ENCODE peak calls at places on chromosome X, in five cellular contexts. One of them, this sample, is unnamed.

GRCh38 chrX:23779025-23779424 is 3.9 kb upstream of the SAT1 start:
- DNase-seq in hepatocyte: no peak
- DNase-seq in CD8-positive, alpha-beta T cell: no peak
- DNase-seq in upper lobe of right lung: no peak
- DNase-seq in RWPE1: peak
- DNase-seq in this sample: no peak

GRCh38 chrX:13719192-13719856 is 15.1 kb downstream of the TRAPPC2 start:
- DNase-seq in hepatocyte: no peak
- DNase-seq in CD8-positive, alpha-beta T cell: peak
- DNase-seq in upper lobe of right lung: no peak
- DNase-seq in RWPE1: no peak
- DNase-seq in this sample: no peak

GRCh38 chrX:31266172-31267076 is 194.6 kb upstream of the FTHL17 start:
- DNase-seq in hepatocyte: peak
- DNase-seq in CD8-positive, alpha-beta T cell: no peak
- DNase-seq in upper lobe of right lung: peak
- DNase-seq in RWPE1: peak
- DNase-seq in this sample: no peak

GRCh38 chrX:53262918-53263394 is 18.4 kb downstream of the IQSEC2 start:
- DNase-seq in hepatocyte: no peak
- DNase-seq in CD8-positive, alpha-beta T cell: no peak
- DNase-seq in upper lobe of right lung: no peak
- DNase-seq in RWPE1: no peak
- DNase-seq in this sample: no peak

GRCh38 chrX:140500427-140500826 is 4.4 kb downstream of the SOX3 start:
- DNase-seq in hepatocyte: no peak
- DNase-seq in CD8-positive, alpha-beta T cell: no peak
- DNase-seq in upper lobe of right lung: no peak
- DNase-seq in RWPE1: no peak
- DNase-seq in this sample: no peak

GRCh38 chrX:53284684-53285447 is 3.5 kb upstream of the IQSEC2 start:
- DNase-seq in hepatocyte: peak
- DNase-seq in CD8-positive, alpha-beta T cell: peak
- DNase-seq in upper lobe of right lung: peak
- DNase-seq in RWPE1: no peak
- DNase-seq in this sample: peak

GRCh38 chrX:31255310-31256033 is 183.6 kb upstream of the FTHL17 start:
- DNase-seq in hepatocyte: no peak
- DNase-seq in CD8-positive, alpha-beta T cell: no peak
- DNase-seq in upper lobe of right lung: no peak
- DNase-seq in RWPE1: no peak
- DNase-seq in this sample: no peak

GRCh38 chrX:38335382-38335781 is 8.1 kb upstream of the RPGR start:
- DNase-seq in hepatocyte: no peak
- DNase-seq in CD8-positive, alpha-beta T cell: no peak
- DNase-seq in upper lobe of right lung: no peak
- DNase-seq in RWPE1: no peak
- DNase-seq in this sample: no peak

GRCh38 chrX:151974336-151975227 is at the start of gene GABRE:
- DNase-seq in hepatocyte: peak
- DNase-seq in CD8-positive, alpha-beta T cell: no peak
- DNase-seq in upper lobe of right lung: peak
- DNase-seq in RWPE1: peak
- DNase-seq in this sample: no peak

GRCh38 chrX:39399387-39399786 is 598.1 kb downstream of the MID1IP1 start:
- DNase-seq in hepatocyte: no peak
- DNase-seq in CD8-positive, alpha-beta T cell: no peak
- DNase-seq in upper lobe of right lung: no peak
- DNase-seq in RWPE1: no peak
- DNase-seq in this sample: no peak

GRCh38 chrX:130118941-130119640 is 8.8 kb upstream of the ELF4 start:
- DNase-seq in hepatocyte: no peak
- DNase-seq in CD8-positive, alpha-beta T cell: no peak
- DNase-seq in upper lobe of right lung: no peak
- DNase-seq in RWPE1: no peak
- DNase-seq in this sample: no peak

GRCh38 chrX:143165778-143166177 is 140.1 kb downstream of the SPANXN4 start:
- DNase-seq in hepatocyte: no peak
- DNase-seq in CD8-positive, alpha-beta T cell: no peak
- DNase-seq in upper lobe of right lung: no peak
- DNase-seq in RWPE1: no peak
- DNase-seq in this sample: no peak

GRCh38 chrX:23820235-23820782 is 37.3 kb downstream of the SAT1 start:
- DNase-seq in hepatocyte: no peak
- DNase-seq in CD8-positive, alpha-beta T cell: no peak
- DNase-seq in upper lobe of right lung: no peak
- DNase-seq in RWPE1: no peak
- DNase-seq in this sample: no peak

GRCh38 chrX:46327229-46328081 is 217.8 kb downstream of the ZNF674 start:
- DNase-seq in hepatocyte: peak
- DNase-seq in CD8-positive, alpha-beta T cell: no peak
- DNase-seq in upper lobe of right lung: peak
- DNase-seq in RWPE1: peak
- DNase-seq in this sample: no peak

GRCh38 chrX:68784816-68785215 is 44.0 kb upstream of the EFNB1 start:
- DNase-seq in hepatocyte: no peak
- DNase-seq in CD8-positive, alpha-beta T cell: no peak
- DNase-seq in upper lobe of right lung: no peak
- DNase-seq in RWPE1: no peak
- DNase-seq in this sample: no peak

GRCh38 chrX:17859609-17860178 is 1.4 kb downstream of the RAI2 start:
- DNase-seq in hepatocyte: peak
- DNase-seq in CD8-positive, alpha-beta T cell: peak
- DNase-seq in upper lobe of right lung: peak
- DNase-seq in RWPE1: no peak
- DNase-seq in this sample: no peak

GRCh38 chrX:54495814-54496516 is at the start of gene FGD1:
- DNase-seq in hepatocyte: peak
- DNase-seq in CD8-positive, alpha-beta T cell: peak
- DNase-seq in upper lobe of right lung: peak
- DNase-seq in RWPE1: peak
- DNase-seq in this sample: peak

GRCh38 chrX:122272011-122272410 is 912.1 kb upstream of the GRIA3 start:
- DNase-seq in hepatocyte: no peak
- DNase-seq in CD8-positive, alpha-beta T cell: no peak
- DNase-seq in upper lobe of right lung: no peak
- DNase-seq in RWPE1: no peak
- DNase-seq in this sample: no peak

GRCh38 chrX:132266583-132267355 is 47.5 kb upstream of the RAP2C start:
- DNase-seq in hepatocyte: peak
- DNase-seq in CD8-positive, alpha-beta T cell: no peak
- DNase-seq in upper lobe of right lung: no peak
- DNase-seq in RWPE1: peak
- DNase-seq in this sample: no peak

GRCh38 chrX:151871244-151871643 is 41.4 kb upstream of the MAGEA4 start:
- DNase-seq in hepatocyte: no peak
- DNase-seq in CD8-positive, alpha-beta T cell: no peak
- DNase-seq in upper lobe of right lung: no peak
- DNase-seq in RWPE1: peak
- DNase-seq in this sample: no peak

GRCh38 chrX:70636218-70636617 is 191.6 kb downstream of the DLG3 start:
- DNase-seq in hepatocyte: no peak
- DNase-seq in CD8-positive, alpha-beta T cell: no peak
- DNase-seq in upper lobe of right lung: no peak
- DNase-seq in RWPE1: no peak
- DNase-seq in this sample: no peak

GRCh38 chrX:118551426-118551825 is 55.8 kb downstream of the DOCK11 start:
- DNase-seq in hepatocyte: no peak
- DNase-seq in CD8-positive, alpha-beta T cell: no peak
- DNase-seq in upper lobe of right lung: no peak
- DNase-seq in RWPE1: no peak
- DNase-seq in this sample: peak

GRCh38 chrX:11929476-11929875 is 171.4 kb downstream of the MSL3 start:
- DNase-seq in hepatocyte: no peak
- DNase-seq in CD8-positive, alpha-beta T cell: no peak
- DNase-seq in upper lobe of right lung: no peak
- DNase-seq in RWPE1: no peak
- DNase-seq in this sample: no peak

GRCh38 chrX:107135965-107136307 is 17.3 kb upstream of the RBM41 start:
- DNase-seq in hepatocyte: no peak
- DNase-seq in CD8-positive, alpha-beta T cell: no peak
- DNase-seq in upper lobe of right lung: no peak
- DNase-seq in RWPE1: no peak
- DNase-seq in this sample: no peak

GRCh38 chrX:10971176-10971575 is 140.0 kb upstream of the HCCS start:
- DNase-seq in hepatocyte: no peak
- DNase-seq in CD8-positive, alpha-beta T cell: no peak
- DNase-seq in upper lobe of right lung: no peak
- DNase-seq in RWPE1: no peak
- DNase-seq in this sample: no peak

GRCh38 chrX:51336584-51336983 is 4.0 kb downstream of the NUDT10 start:
- DNase-seq in hepatocyte: peak
- DNase-seq in CD8-positive, alpha-beta T cell: peak
- DNase-seq in upper lobe of right lung: no peak
- DNase-seq in RWPE1: peak
- DNase-seq in this sample: no peak

GRCh38 chrX:120457766-120458180 is 11.3 kb downstream of the LAMP2 start:
- DNase-seq in hepatocyte: peak
- DNase-seq in CD8-positive, alpha-beta T cell: no peak
- DNase-seq in upper lobe of right lung: no peak
- DNase-seq in RWPE1: peak
- DNase-seq in this sample: no peak

GRCh38 chrX:2192584-2193272 is 308.0 kb downstream of the DHRSX start:
- DNase-seq in hepatocyte: no peak
- DNase-seq in CD8-positive, alpha-beta T cell: no peak
- DNase-seq in upper lobe of right lung: no peak
- DNase-seq in RWPE1: no peak
- DNase-seq in this sample: no peak

GRCh38 chrX:14963447-14964236 is 90.4 kb downstream of the MOSPD2 start:
- DNase-seq in hepatocyte: no peak
- DNase-seq in CD8-positive, alpha-beta T cell: no peak
- DNase-seq in upper lobe of right lung: no peak
- DNase-seq in RWPE1: peak
- DNase-seq in this sample: no peak

GRCh38 chrX:57929373-57929772 is 19.1 kb upstream of the ZXDA start:
- DNase-seq in hepatocyte: no peak
- DNase-seq in CD8-positive, alpha-beta T cell: no peak
- DNase-seq in upper lobe of right lung: no peak
- DNase-seq in RWPE1: no peak
- DNase-seq in this sample: no peak

GRCh38 chrX:136183175-136183574 is 35.8 kb downstream of the FHL1 start:
- DNase-seq in hepatocyte: no peak
- DNase-seq in CD8-positive, alpha-beta T cell: no peak
- DNase-seq in upper lobe of right lung: no peak
- DNase-seq in RWPE1: no peak
- DNase-seq in this sample: no peak

GRCh38 chrX:136183917-136184316 is 36.6 kb downstream of the FHL1 start:
- DNase-seq in hepatocyte: no peak
- DNase-seq in CD8-positive, alpha-beta T cell: no peak
- DNase-seq in upper lobe of right lung: no peak
- DNase-seq in RWPE1: no peak
- DNase-seq in this sample: no peak

GRCh38 chrX:136185409-136186022 is 38.2 kb downstream of the FHL1 start:
- DNase-seq in hepatocyte: no peak
- DNase-seq in CD8-positive, alpha-beta T cell: no peak
- DNase-seq in upper lobe of right lung: no peak
- DNase-seq in RWPE1: no peak
- DNase-seq in this sample: no peak

GRCh38 chrX:136179133-136179532 is 31.8 kb downstream of the FHL1 start:
- DNase-seq in hepatocyte: no peak
- DNase-seq in CD8-positive, alpha-beta T cell: no peak
- DNase-seq in upper lobe of right lung: no peak
- DNase-seq in RWPE1: no peak
- DNase-seq in this sample: no peak

GRCh38 chrX:136182394-136182793 is 35.1 kb downstream of the FHL1 start:
- DNase-seq in hepatocyte: no peak
- DNase-seq in CD8-positive, alpha-beta T cell: no peak
- DNase-seq in upper lobe of right lung: no peak
- DNase-seq in RWPE1: no peak
- DNase-seq in this sample: no peak
- H3K27ac ChIP-seq in hepatocyte: no peak
- H3K27ac ChIP-seq in CD8-positive, alpha-beta T cell: no peak
- H3K27ac ChIP-seq in upper lobe of right lung: no peak
- H3K27ac ChIP-seq in RWPE1: no peak
- H3K27ac ChIP-seq in this sample: no peak

GRCh38 chrX:102599084-102599949 is at the start of gene ARMCX5:
- DNase-seq in hepatocyte: peak
- DNase-seq in CD8-positive, alpha-beta T cell: peak
- DNase-seq in upper lobe of right lung: peak
- DNase-seq in RWPE1: peak
- DNase-seq in this sample: no peak
- H3K27ac ChIP-seq in hepatocyte: peak
- H3K27ac ChIP-seq in CD8-positive, alpha-beta T cell: peak
- H3K27ac ChIP-seq in upper lobe of right lung: peak
- H3K27ac ChIP-seq in RWPE1: peak
- H3K27ac ChIP-seq in this sample: peak

GRCh38 chrX:101430457-101431078 is 22.5 kb downstream of the HNRNPH2 start:
- DNase-seq in hepatocyte: no peak
- DNase-seq in CD8-positive, alpha-beta T cell: no peak
- DNase-seq in upper lobe of right lung: no peak
- DNase-seq in RWPE1: no peak
- DNase-seq in this sample: no peak

GRCh38 chrX:101427954-101428353 is 19.9 kb downstream of the HNRNPH2 start:
- DNase-seq in hepatocyte: no peak
- DNase-seq in CD8-positive, alpha-beta T cell: no peak
- DNase-seq in upper lobe of right lung: no peak
- DNase-seq in RWPE1: no peak
- DNase-seq in this sample: no peak

DNA sequence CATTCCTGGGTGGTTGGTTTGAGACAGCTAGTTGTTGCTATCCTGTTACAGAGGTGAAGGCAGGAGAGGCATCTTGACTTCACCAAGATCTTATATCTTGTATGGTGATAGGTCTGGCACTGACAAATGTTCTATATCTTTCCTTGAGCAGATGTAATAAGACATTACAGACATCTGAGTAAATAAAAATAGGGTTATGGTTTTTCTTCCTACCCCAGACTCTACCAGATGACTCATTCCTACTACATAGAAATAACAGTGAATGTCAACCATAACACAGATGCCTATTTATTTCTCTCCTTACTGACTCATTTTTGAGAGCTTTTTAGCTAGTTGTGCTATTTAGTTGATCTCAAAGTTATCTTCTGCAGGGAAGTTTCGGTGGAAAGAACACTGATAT is 21.9 kb downstream of the HNRNPH2 start:
- DNase-seq in hepatocyte: no peak
- DNase-seq in CD8-positive, alpha-beta T cell: no peak
- DNase-seq in upper lobe of right lung: no peak
- DNase-seq in RWPE1: no peak
- DNase-seq in this sample: no peak
- H3K27ac ChIP-seq in hepatocyte: no peak
- H3K27ac ChIP-seq in CD8-positive, alpha-beta T cell: no peak
- H3K27ac ChIP-seq in upper lobe of right lung: no peak
- H3K27ac ChIP-seq in RWPE1: no peak
- H3K27ac ChIP-seq in this sample: no peak

GRCh38 chrX:88605222-88605583 is 141.8 kb upstream of the CPXCR1 start:
- DNase-seq in hepatocyte: no peak
- DNase-seq in CD8-positive, alpha-beta T cell: no peak
- DNase-seq in upper lobe of right lung: no peak
- DNase-seq in RWPE1: no peak
- DNase-seq in this sample: no peak
- H3K27ac ChIP-seq in hepatocyte: peak
- H3K27ac ChIP-seq in CD8-positive, alpha-beta T cell: no peak
- H3K27ac ChIP-seq in upper lobe of right lung: no peak
- H3K27ac ChIP-seq in RWPE1: no peak
- H3K27ac ChIP-seq in this sample: no peak

GRCh38 chrX:3451566-3451965 is 105.1 kb upstream of the MXRA5 start:
- DNase-seq in hepatocyte: no peak
- DNase-seq in CD8-positive, alpha-beta T cell: no peak
- DNase-seq in upper lobe of right lung: no peak
- DNase-seq in RWPE1: no peak
- DNase-seq in this sample: no peak
- H3K27ac ChIP-seq in hepatocyte: no peak
- H3K27ac ChIP-seq in CD8-positive, alpha-beta T cell: no peak
- H3K27ac ChIP-seq in upper lobe of right lung: no peak
- H3K27ac ChIP-seq in RWPE1: no peak
- H3K27ac ChIP-seq in this sample: no peak